ENCODE peak calls at places on chromosomes 1 and 21, in five cellular contexts. U, B, K, L and Q are unnamed samples.

GRCh38 chr1:97412155-97412554 is 508.7 kb downstream of the DPYD start:
- DNase-seq in U (no peak), B (no peak), K (no peak), L (no peak), Q (no peak)

GRCh38 chr1:47624531-47624930 is 186.7 kb downstream of the FOXD2 start:
- DNase-seq in U (no peak), B (no peak), K (no peak), L (peak), Q (no peak)

GRCh38 chr1:54272134-54272533 is 72.2 kb downstream of the MRPL37 start:
- DNase-seq in U (no peak), B (no peak), K (no peak), L (no peak), Q (no peak)

GRCh38 chr1:109396971-109397370 is 747 bp downstream of the SORT1 start:
- DNase-seq in U (no peak), B (no peak), K (no peak), L (no peak), Q (no peak)

GRCh38 chr1:30798389-30798951 is 40.9 kb upstream of the LAPTM5 start:
- DNase-seq in U (no peak), B (peak), K (no peak), L (no peak), Q (no peak)

GRCh38 chr1:47787560-47787959 is 209.6 kb downstream of the TRABD2B start:
- DNase-seq in U (no peak), B (no peak), K (no peak), L (no peak), Q (no peak)

GRCh38 chr1:232137066-232137465 is 492.9 kb downstream of the SIPA1L2 start:
- DNase-seq in U (no peak), B (no peak), K (no peak), L (no peak), Q (no peak)

GRCh38 chr21:14270631-14271030 is 54.7 kb downstream of the RBM11 start:
- DNase-seq in U (no peak), B (no peak), K (no peak), L (no peak), Q (no peak)

GRCh38 chr1:158017800-158018595 is 24.6 kb downstream of the KIRREL1 start:
- DNase-seq in U (no peak), B (no peak), K (no peak), L (no peak), Q (no peak)

GRCh38 chr1:176853503-176853902 is 311.0 kb downstream of the ASTN1 start:
- DNase-seq in U (no peak), B (no peak), K (no peak), L (no peak), Q (no peak)

GRCh38 chr1:176854134-176854533 is 310.4 kb downstream of the ASTN1 start:
- DNase-seq in U (no peak), B (no peak), K (no peak), L (no peak), Q (no peak)

GRCh38 chr1:176854725-176855433 is 309.6 kb downstream of the ASTN1 start:
- DNase-seq in U (no peak), B (no peak), K (no peak), L (no peak), Q (no peak)

GRCh38 chr1:176857632-176858031 is 306.9 kb downstream of the ASTN1 start:
- DNase-seq in U (no peak), B (no peak), K (no peak), L (no peak), Q (no peak)

GRCh38 chr1:176855434-176855745 is 309.1 kb downstream of the ASTN1 start:
- DNase-seq in U (no peak), B (no peak), K (no peak), L (no peak), Q (no peak)
- H3K27ac ChIP-seq in U (no peak), B (no peak), K (no peak), L (no peak), Q (no peak)

GRCh38 chr1:198179556-198179981 is 22.8 kb downstream of the NEK7 start:
- DNase-seq in U (no peak), B (no peak), K (no peak), L (no peak), Q (no peak)
- TF ChIP-seq POLR2AphosphoS5 in U (no peak), B (no peak), K (no peak), L (no peak), Q (no peak)

DNA sequence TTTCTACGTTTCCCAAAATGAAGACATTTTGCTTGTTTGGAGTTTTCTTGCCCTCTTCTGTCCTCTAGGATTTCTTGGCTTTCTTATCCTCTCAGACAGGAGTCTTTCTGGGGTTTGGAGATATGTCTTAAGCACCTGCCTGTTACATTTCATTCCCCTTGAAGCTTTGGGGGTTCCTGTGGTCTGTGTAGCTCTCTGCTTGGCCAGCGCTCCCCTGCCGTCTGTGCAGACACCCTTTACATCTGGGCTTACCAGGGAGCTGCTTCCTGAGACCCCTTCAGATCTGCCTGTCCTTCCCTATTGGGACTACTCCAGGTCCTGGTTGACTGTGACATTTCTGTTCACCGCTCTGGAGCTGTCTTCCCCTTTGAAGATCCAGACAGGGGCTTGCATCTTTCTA is 171.9 kb upstream of the CSF3R start:
- DNase-seq in U (no peak), B (no peak), K (no peak), L (no peak), Q (no peak)
- H3K27ac ChIP-seq in U (no peak), B (no peak), K (no peak), L (no peak), Q (no peak)

DNA sequence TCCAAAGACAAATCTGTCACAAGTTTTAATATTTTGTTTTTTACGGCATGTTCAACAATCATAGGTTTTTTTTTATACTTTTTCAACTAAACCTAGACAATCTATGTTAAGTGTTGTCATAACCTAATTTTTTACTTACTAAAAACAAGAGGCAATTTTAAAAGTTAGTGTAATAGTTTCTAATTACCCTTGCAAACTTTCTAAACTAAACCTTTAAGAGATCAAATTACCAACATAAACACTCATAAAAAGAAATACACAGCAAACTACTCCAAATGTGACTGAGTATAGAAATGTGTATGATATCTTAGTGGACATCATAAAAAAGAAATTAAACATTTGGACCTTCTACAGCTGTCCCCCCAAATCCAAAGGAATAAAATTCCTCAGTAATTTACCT is 10.0 kb downstream of the ZNF281 start:
- DNase-seq in U (no peak), B (no peak), K (no peak), L (no peak), Q (no peak)
- TF ChIP-seq POLR2AphosphoS5 in U (no peak), B (no peak), K (no peak), L (no peak), Q (no peak)